ENCODE peak calls at places on chromosome 18, in four cellular contexts. One of them, this sample, is unnamed.

GRCh38 chr18:78430171-78430857 is 549.3 kb upstream of the SALL3 start:
- DNase-seq in HCT116: no peak
- DNase-seq in uterus: no peak
- DNase-seq in activated T-cell treated with anti-CD3 and anti-CD28 coated beads, Interleukin-2, amount 50 U/mL, for 72 hours: no peak
- DNase-seq in this sample: no peak

GRCh38 chr18:58863539-58864145 is 1.0 kb upstream of the ZNF532 start:
- DNase-seq in uterus: peak
- DNase-seq in HCT116: no peak
- DNase-seq in activated T-cell treated with anti-CD3 and anti-CD28 coated beads, Interleukin-2, amount 50 U/mL, for 72 hours: peak
- DNase-seq in this sample: peak

GRCh38 chr18:70200286-70200685 is 5.2 kb downstream of the RTTN start:
- DNase-seq in HCT116: no peak
- DNase-seq in uterus: no peak
- DNase-seq in activated T-cell treated with anti-CD3 and anti-CD28 coated beads, Interleukin-2, amount 50 U/mL, for 72 hours: no peak
- DNase-seq in this sample: no peak

GRCh38 chr18:14978962-14979535 is 231.1 kb downstream of the ANKRD30B start:
- DNase-seq in uterus: no peak
- DNase-seq in activated T-cell treated with anti-CD3 and anti-CD28 coated beads, Interleukin-2, amount 50 U/mL, for 72 hours: peak
- DNase-seq in HCT116: no peak
- DNase-seq in this sample: no peak

GRCh38 chr18:63138469-63139340 is 180.9 kb downstream of the BCL2 start:
- DNase-seq in activated T-cell treated with anti-CD3 and anti-CD28 coated beads, Interleukin-2, amount 50 U/mL, for 72 hours: peak
- DNase-seq in HCT116: no peak
- DNase-seq in uterus: no peak
- DNase-seq in this sample: peak

GRCh38 chr18:75521808-75522207 is 94.3 kb upstream of the SMIM21 start:
- DNase-seq in activated T-cell treated with anti-CD3 and anti-CD28 coated beads, Interleukin-2, amount 50 U/mL, for 72 hours: no peak
- DNase-seq in uterus: no peak
- DNase-seq in HCT116: no peak
- DNase-seq in this sample: peak

GRCh38 chr18:6722680-6723079 is 6.8 kb upstream of the ARHGAP28 start:
- DNase-seq in activated T-cell treated with anti-CD3 and anti-CD28 coated beads, Interleukin-2, amount 50 U/mL, for 72 hours: no peak
- DNase-seq in HCT116: no peak
- DNase-seq in uterus: no peak
- DNase-seq in this sample: no peak

GRCh38 chr18:77069931-77070330 is 62.7 kb downstream of the MBP start:
- DNase-seq in uterus: no peak
- DNase-seq in activated T-cell treated with anti-CD3 and anti-CD28 coated beads, Interleukin-2, amount 50 U/mL, for 72 hours: peak
- DNase-seq in HCT116: no peak
- DNase-seq in this sample: no peak

GRCh38 chr18:22523481-22523880 is 105.8 kb upstream of the CTAGE1 start:
- DNase-seq in HCT116: no peak
- DNase-seq in uterus: no peak
- DNase-seq in activated T-cell treated with anti-CD3 and anti-CD28 coated beads, Interleukin-2, amount 50 U/mL, for 72 hours: no peak
- DNase-seq in this sample: no peak

GRCh38 chr18:62512996-62513395 is 9.8 kb upstream of the ZCCHC2 start:
- DNase-seq in HCT116: no peak
- DNase-seq in uterus: no peak
- DNase-seq in activated T-cell treated with anti-CD3 and anti-CD28 coated beads, Interleukin-2, amount 50 U/mL, for 72 hours: no peak
- DNase-seq in this sample: no peak

GRCh38 chr18:11994346-11994707 is 13.0 kb downstream of the IMPA2 start:
- DNase-seq in uterus: no peak
- DNase-seq in activated T-cell treated with anti-CD3 and anti-CD28 coated beads, Interleukin-2, amount 50 U/mL, for 72 hours: no peak
- DNase-seq in HCT116: no peak
- DNase-seq in this sample: peak

GRCh38 chr18:44741551-44741950 is 60.9 kb downstream of the SETBP1 start:
- DNase-seq in HCT116: no peak
- DNase-seq in uterus: no peak
- DNase-seq in activated T-cell treated with anti-CD3 and anti-CD28 coated beads, Interleukin-2, amount 50 U/mL, for 72 hours: no peak
- DNase-seq in this sample: no peak

This sample was measured in psoas muscle.